ENCODE peak calls at places on chromosome 5, in seven cellular contexts. V is IMR-90, Q is upper lobe of right lung, M is lower lobe of right lung, P is pancreas, A is neural progenitor cell, Z is gastrocnemius medialis. D is an unnamed sample.

GRCh38 chr5:6791031-6791577 is 77.9 kb downstream of the TENT4A start:
- DNase-seq in M (no peak), Z (no peak), A (no peak), V (no peak), P (no peak), Q (no peak), D (no peak)

GRCh38 chr5:10124287-10124686 is 125.4 kb downstream of the ATPSCKMT start:
- DNase-seq in Q (no peak), Z (no peak), A (no peak), V (no peak), P (no peak), M (no peak), D (no peak)

GRCh38 chr5:124235576-124235975 is 510.9 kb downstream of the ZNF608 start:
- DNase-seq in V (no peak), P (no peak), Z (no peak), M (no peak), Q (no peak), A (no peak), D (no peak)

GRCh38 chr5:158538506-158539074 is 561.1 kb downstream of the EBF1 start:
- DNase-seq in V (no peak), M (no peak), P (no peak), Q (no peak), Z (no peak), A (no peak), D (no peak)

GRCh38 chr5:72951850-72952468 is 3.9 kb upstream of the FCHO2 start:
- DNase-seq in Q (no peak), Z (no peak), P (no peak), A (no peak), V (peak), M (no peak), D (peak)

GRCh38 chr5:67149933-67150523 is 46.6 kb downstream of the CD180 start:
- DNase-seq in M (no peak), Z (no peak), A (no peak), Q (no peak), P (no peak), V (peak), D (no peak)

GRCh38 chr5:14465086-14465485 is 116.5 kb upstream of the OTULINL start:
- DNase-seq in Z (no peak), V (peak), Q (no peak), M (no peak), P (no peak), A (no peak), D (peak)

GRCh38 chr5:72093824-72094223 is 13.5 kb upstream of the MAP1B start:
- DNase-seq in Q (no peak), V (no peak), P (no peak), A (no peak), Z (no peak), M (no peak), D (no peak)

GRCh38 chr5:57499262-57500050 is 16.8 kb upstream of the ACTBL2 start:
- DNase-seq in M (no peak), Z (no peak), V (peak), P (peak), A (peak), Q (no peak), D (no peak)

GRCh38 chr5:87126869-87127268 is 140.8 kb upstream of the RASA1 start:
- DNase-seq in M (no peak), A (no peak), Z (no peak), Q (no peak), V (no peak), P (no peak), D (no peak)

GRCh38 chr5:81924467-81924866 is 47.4 kb upstream of the ATG10 start:
- DNase-seq in Q (no peak), P (no peak), A (peak), V (no peak), Z (no peak), M (no peak), D (no peak)

GRCh38 chr5:122137702-122138101 is 8.4 kb downstream of the ZNF474 start:
- DNase-seq in Q (no peak), V (no peak), M (no peak), Z (no peak), P (no peak), A (no peak), D (no peak)

GRCh38 chr5:178454821-178455479 is 135.2 kb downstream of the COL23A1 start:
- DNase-seq in A (no peak), P (no peak), Q (peak), Z (no peak), M (no peak), V (no peak), D (no peak)

GRCh38 chr5:101590384-101590783 is 687.3 kb upstream of the ST8SIA4 start:
- DNase-seq in Q (no peak), A (peak), P (no peak), V (no peak), Z (no peak), M (no peak), D (no peak)

GRCh38 chr5:127041571-127041970 is 11.2 kb upstream of the MARCHF3 start:
- DNase-seq in Q (no peak), Z (no peak), A (no peak), M (no peak), P (no peak), V (peak), D (no peak)

GRCh38 chr5:127042593-127042992 is 12.2 kb upstream of the MARCHF3 start:
- DNase-seq in P (no peak), M (no peak), Z (no peak), Q (no peak), V (peak), A (peak), D (no peak)

GRCh38 chr5:127040779-127041520 is 10.6 kb upstream of the MARCHF3 start:
- DNase-seq in M (no peak), V (peak), Z (no peak), A (no peak), Q (no peak), P (peak), D (no peak)

GRCh38 chr5:127051591-127051990 is 21.2 kb upstream of the MARCHF3 start:
- DNase-seq in V (no peak), M (no peak), A (no peak), P (no peak), Q (no peak), Z (no peak), D (no peak)

GRCh38 chr5:127046343-127047072 is 16.1 kb upstream of the MARCHF3 start:
- DNase-seq in P (no peak), M (no peak), Q (no peak), Z (no peak), A (no peak), V (no peak), D (no peak)
- H3K4me3 ChIP-seq in P (no peak), M (no peak), Q (no peak), Z (no peak), A (no peak), V (no peak), D (no peak)

GRCh38 chr5:2000591-2000990 is 117.9 kb upstream of the IRX4 start:
- DNase-seq in A (peak), P (no peak), M (no peak), Z (no peak), Q (no peak), V (no peak), D (no peak)

GRCh38 chr5:1998716-1999317 is 116.1 kb upstream of the IRX4 start:
- DNase-seq in Z (no peak), M (no peak), A (no peak), P (no peak), Q (no peak), V (no peak), D (no peak)

GRCh38 chr5:1999794-2000193 is 117.1 kb upstream of the IRX4 start:
- DNase-seq in P (no peak), Z (no peak), V (no peak), Q (no peak), M (no peak), A (no peak), D (no peak)

GRCh38 chr5:1997640-1998347 is 115.1 kb upstream of the IRX4 start:
- DNase-seq in P (no peak), V (no peak), A (no peak), Q (no peak), M (no peak), Z (no peak), D (no peak)

GRCh38 chr5:1998348-1998669 is 115.6 kb upstream of the IRX4 start:
- DNase-seq in V (no peak), Q (no peak), P (no peak), M (no peak), A (no peak), Z (no peak), D (no peak)
- H3K4me3 ChIP-seq in V (no peak), Q (no peak), P (no peak), M (no peak), A (no peak), Z (no peak), D (no peak)

DNA sequence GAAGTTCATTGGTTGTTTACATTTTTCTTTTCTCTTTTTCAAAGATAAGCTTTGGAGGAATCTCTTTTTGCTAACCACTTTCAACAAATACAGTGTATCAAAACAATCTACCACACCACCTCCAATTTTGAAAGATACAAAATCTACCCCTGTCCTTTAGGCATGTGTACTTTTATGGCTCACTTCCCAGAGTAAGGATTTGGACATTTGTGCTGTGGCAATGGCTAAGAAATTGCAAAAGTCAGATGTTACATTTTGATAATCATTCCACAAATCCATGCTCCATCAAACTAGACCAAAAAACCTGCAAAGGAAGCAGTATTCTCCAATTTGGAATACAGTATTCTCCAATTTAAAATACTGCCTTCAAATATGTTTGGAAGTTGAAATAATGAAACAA is 204.9 kb downstream of the MCTP1 start:
- DNase-seq in V (no peak), A (no peak), Z (no peak), M (no peak), Q (no peak), P (no peak), D (no peak)
- H3K4me3 ChIP-seq in V (no peak), A (no peak), Z (peak), M (peak), Q (peak), P (no peak), D (no peak)

GRCh38 chr5:132663771-132664695 is 6.1 kb downstream of the IL13 start:
- DNase-seq in Q (no peak), P (no peak), Z (no peak), A (no peak), M (no peak), V (no peak), D (no peak)
- H3K4me3 ChIP-seq in Q (no peak), P (no peak), Z (no peak), A (no peak), M (no peak), V (no peak), D (no peak)

GRCh38 chr5:112706446-112707016 is 31.2 kb upstream of the APC start:
- DNase-seq in A (no peak), P (no peak), V (no peak), M (no peak), Z (no peak), Q (no peak), D (no peak)
- H3K4me3 ChIP-seq in A (no peak), P (no peak), V (no peak), M (peak), Z (peak), Q (peak), D (no peak)

DNA sequence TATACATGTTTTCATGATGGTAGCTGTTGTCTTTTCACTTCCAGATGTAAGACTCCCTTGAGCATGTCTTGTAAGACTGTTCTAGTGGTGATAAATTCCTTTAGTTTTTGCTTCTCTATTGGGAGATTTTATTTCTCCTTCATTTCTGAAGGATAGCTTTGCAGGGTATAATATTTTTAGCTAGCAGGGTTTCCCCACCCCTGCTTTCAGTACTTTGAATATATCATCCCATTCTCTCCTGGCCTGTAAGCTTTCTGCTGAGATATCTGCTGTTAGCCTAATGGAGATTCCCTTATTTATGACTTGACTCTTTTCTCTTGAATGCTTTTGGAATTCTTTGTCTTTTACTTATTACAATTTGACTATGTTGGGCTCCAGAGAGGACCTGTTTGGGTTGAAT is 211.0 kb downstream of the GDNF start:
- DNase-seq in Z (no peak), P (no peak), V (no peak), A (no peak), Q (no peak), M (no peak), D (no peak)
- H3K4me3 ChIP-seq in Z (no peak), P (no peak), V (no peak), A (no peak), Q (no peak), M (no peak), D (no peak)

GRCh38 chr5:97096096-97096648 is 46.2 kb downstream of the LIX1 start:
- DNase-seq in M (no peak), V (no peak), P (no peak), A (no peak), Q (no peak), Z (no peak), D (no peak)
- H3K4me3 ChIP-seq in M (no peak), V (no peak), P (no peak), A (no peak), Q (no peak), Z (no peak), D (no peak)

D was measured in skeletal muscle cell.